ENCODE peak calls at places on chromosomes 7 and 10, in nine cellular contexts. One of them, this sample, is unnamed.

GRCh38 chr10:55966131-55966530 is 394.9 kb downstream of the ZWINT start:
- DNase-seq in neural crest cell: no peak
- DNase-seq in stimulated activated CD8-positive, alpha-beta memory T cell treated with anti-CD3 and anti-CD28 coated beads, Interleukin-2, amount 100 ng/mL, for 1 hour: no peak
- DNase-seq in stimulated activated naive CD4-positive, alpha-beta T cell: no peak
- DNase-seq in NCI-H1694: no peak
- DNase-seq in epithelial cell of esophagus: peak
- DNase-seq in NT2/D1: no peak
- DNase-seq in mesothelial cell of epicardium: no peak
- DNase-seq in HTR-8/SVneo: no peak
- DNase-seq in this sample: no peak

GRCh38 chr10:53430127-53430891 is 657.7 kb upstream of the MBL2 start:
- DNase-seq in NCI-H1694: no peak
- DNase-seq in mesothelial cell of epicardium: no peak
- DNase-seq in neural crest cell: no peak
- DNase-seq in stimulated activated naive CD4-positive, alpha-beta T cell: no peak
- DNase-seq in HTR-8/SVneo: no peak
- DNase-seq in epithelial cell of esophagus: no peak
- DNase-seq in stimulated activated CD8-positive, alpha-beta memory T cell treated with anti-CD3 and anti-CD28 coated beads, Interleukin-2, amount 100 ng/mL, for 1 hour: no peak
- DNase-seq in NT2/D1: no peak
- DNase-seq in this sample: no peak

GRCh38 chr7:68371985-68372384 is 1226.3 kb upstream of the AUTS2 start:
- DNase-seq in stimulated activated naive CD4-positive, alpha-beta T cell: no peak
- DNase-seq in neural crest cell: no peak
- DNase-seq in HTR-8/SVneo: no peak
- DNase-seq in epithelial cell of esophagus: no peak
- DNase-seq in NCI-H1694: no peak
- DNase-seq in NT2/D1: no peak
- DNase-seq in stimulated activated CD8-positive, alpha-beta memory T cell treated with anti-CD3 and anti-CD28 coated beads, Interleukin-2, amount 100 ng/mL, for 1 hour: no peak
- DNase-seq in mesothelial cell of epicardium: no peak
- DNase-seq in this sample: no peak

GRCh38 chr10:27464993-27465392 is 39.1 kb upstream of the RAB18 start:
- DNase-seq in epithelial cell of esophagus: no peak
- DNase-seq in HTR-8/SVneo: no peak
- DNase-seq in mesothelial cell of epicardium: no peak
- DNase-seq in NT2/D1: no peak
- DNase-seq in neural crest cell: no peak
- DNase-seq in stimulated activated CD8-positive, alpha-beta memory T cell treated with anti-CD3 and anti-CD28 coated beads, Interleukin-2, amount 100 ng/mL, for 1 hour: no peak
- DNase-seq in stimulated activated naive CD4-positive, alpha-beta T cell: no peak
- DNase-seq in NCI-H1694: no peak
- DNase-seq in this sample: no peak

GRCh38 chr7:158584392-158584791 is 3.2 kb downstream of the PTPRN2 start:
- DNase-seq in stimulated activated naive CD4-positive, alpha-beta T cell: no peak
- DNase-seq in stimulated activated CD8-positive, alpha-beta memory T cell treated with anti-CD3 and anti-CD28 coated beads, Interleukin-2, amount 100 ng/mL, for 1 hour: no peak
- DNase-seq in neural crest cell: no peak
- DNase-seq in NCI-H1694: no peak
- DNase-seq in HTR-8/SVneo: no peak
- DNase-seq in NT2/D1: no peak
- DNase-seq in mesothelial cell of epicardium: no peak
- DNase-seq in epithelial cell of esophagus: no peak
- DNase-seq in this sample: no peak

GRCh38 chr7:44539669-44540516 is 1.2 kb downstream of the NPC1L1 start:
- DNase-seq in NCI-H1694: no peak
- DNase-seq in stimulated activated CD8-positive, alpha-beta memory T cell treated with anti-CD3 and anti-CD28 coated beads, Interleukin-2, amount 100 ng/mL, for 1 hour: no peak
- DNase-seq in NT2/D1: no peak
- DNase-seq in neural crest cell: no peak
- DNase-seq in mesothelial cell of epicardium: no peak
- DNase-seq in stimulated activated naive CD4-positive, alpha-beta T cell: no peak
- DNase-seq in HTR-8/SVneo: no peak
- DNase-seq in epithelial cell of esophagus: no peak
- DNase-seq in this sample: no peak

GRCh38 chr7:27994639-27995038 is 186.0 kb downstream of the JAZF1 start:
- DNase-seq in HTR-8/SVneo: peak
- DNase-seq in mesothelial cell of epicardium: no peak
- DNase-seq in stimulated activated CD8-positive, alpha-beta memory T cell treated with anti-CD3 and anti-CD28 coated beads, Interleukin-2, amount 100 ng/mL, for 1 hour: no peak
- DNase-seq in NT2/D1: no peak
- DNase-seq in neural crest cell: no peak
- DNase-seq in NCI-H1694: no peak
- DNase-seq in stimulated activated naive CD4-positive, alpha-beta T cell: no peak
- DNase-seq in epithelial cell of esophagus: no peak
- DNase-seq in this sample: peak

GRCh38 chr10:75375828-75376227 is 25.7 kb downstream of the ZNF503 start:
- DNase-seq in stimulated activated naive CD4-positive, alpha-beta T cell: no peak
- DNase-seq in neural crest cell: no peak
- DNase-seq in epithelial cell of esophagus: no peak
- DNase-seq in NT2/D1: no peak
- DNase-seq in HTR-8/SVneo: no peak
- DNase-seq in stimulated activated CD8-positive, alpha-beta memory T cell treated with anti-CD3 and anti-CD28 coated beads, Interleukin-2, amount 100 ng/mL, for 1 hour: no peak
- DNase-seq in mesothelial cell of epicardium: no peak
- DNase-seq in NCI-H1694: no peak
- DNase-seq in this sample: no peak

GRCh38 chr7:26060713-26061339 is 91.2 kb upstream of the NFE2L3 start:
- DNase-seq in HTR-8/SVneo: no peak
- DNase-seq in stimulated activated CD8-positive, alpha-beta memory T cell treated with anti-CD3 and anti-CD28 coated beads, Interleukin-2, amount 100 ng/mL, for 1 hour: no peak
- DNase-seq in mesothelial cell of epicardium: no peak
- DNase-seq in stimulated activated naive CD4-positive, alpha-beta T cell: no peak
- DNase-seq in NCI-H1694: no peak
- DNase-seq in NT2/D1: no peak
- DNase-seq in epithelial cell of esophagus: no peak
- DNase-seq in neural crest cell: no peak
- DNase-seq in this sample: no peak

GRCh38 chr10:6232225-6232807 is 29.6 kb downstream of the PFKFB3 start:
- DNase-seq in NCI-H1694: no peak
- DNase-seq in HTR-8/SVneo: no peak
- DNase-seq in epithelial cell of esophagus: no peak
- DNase-seq in mesothelial cell of epicardium: no peak
- DNase-seq in stimulated activated CD8-positive, alpha-beta memory T cell treated with anti-CD3 and anti-CD28 coated beads, Interleukin-2, amount 100 ng/mL, for 1 hour: no peak
- DNase-seq in stimulated activated naive CD4-positive, alpha-beta T cell: no peak
- DNase-seq in neural crest cell: no peak
- DNase-seq in NT2/D1: no peak
- DNase-seq in this sample: no peak

GRCh38 chr10:64503429-64503828 is 982.2 kb downstream of the REEP3 start:
- DNase-seq in stimulated activated CD8-positive, alpha-beta memory T cell treated with anti-CD3 and anti-CD28 coated beads, Interleukin-2, amount 100 ng/mL, for 1 hour: no peak
- DNase-seq in mesothelial cell of epicardium: no peak
- DNase-seq in neural crest cell: no peak
- DNase-seq in HTR-8/SVneo: no peak
- DNase-seq in NT2/D1: no peak
- DNase-seq in epithelial cell of esophagus: no peak
- DNase-seq in NCI-H1694: no peak
- DNase-seq in stimulated activated naive CD4-positive, alpha-beta T cell: no peak
- DNase-seq in this sample: no peak

GRCh38 chr7:46178685-46179084 is 257.6 kb upstream of the IGFBP3 start:
- DNase-seq in epithelial cell of esophagus: peak
- DNase-seq in NT2/D1: no peak
- DNase-seq in stimulated activated CD8-positive, alpha-beta memory T cell treated with anti-CD3 and anti-CD28 coated beads, Interleukin-2, amount 100 ng/mL, for 1 hour: no peak
- DNase-seq in neural crest cell: no peak
- DNase-seq in stimulated activated naive CD4-positive, alpha-beta T cell: no peak
- DNase-seq in NCI-H1694: no peak
- DNase-seq in HTR-8/SVneo: no peak
- DNase-seq in mesothelial cell of epicardium: no peak
- DNase-seq in this sample: no peak

GRCh38 chr7:141158562-141158961 is 84.7 kb downstream of the TMEM178B start:
- DNase-seq in stimulated activated naive CD4-positive, alpha-beta T cell: no peak
- DNase-seq in stimulated activated CD8-positive, alpha-beta memory T cell treated with anti-CD3 and anti-CD28 coated beads, Interleukin-2, amount 100 ng/mL, for 1 hour: no peak
- DNase-seq in neural crest cell: no peak
- DNase-seq in NT2/D1: peak
- DNase-seq in HTR-8/SVneo: peak
- DNase-seq in epithelial cell of esophagus: peak
- DNase-seq in mesothelial cell of epicardium: no peak
- DNase-seq in NCI-H1694: no peak
- DNase-seq in this sample: no peak

GRCh38 chr7:150937848-150938561 is 40.1 kb downstream of the KCNH2 start:
- DNase-seq in HTR-8/SVneo: peak
- DNase-seq in NT2/D1: no peak
- DNase-seq in epithelial cell of esophagus: peak
- DNase-seq in stimulated activated CD8-positive, alpha-beta memory T cell treated with anti-CD3 and anti-CD28 coated beads, Interleukin-2, amount 100 ng/mL, for 1 hour: no peak
- DNase-seq in NCI-H1694: no peak
- DNase-seq in mesothelial cell of epicardium: no peak
- DNase-seq in neural crest cell: no peak
- DNase-seq in stimulated activated naive CD4-positive, alpha-beta T cell: no peak
- DNase-seq in this sample: peak

GRCh38 chr10:126350216-126350992 is 37.9 kb downstream of the ADAM12 start:
- DNase-seq in stimulated activated naive CD4-positive, alpha-beta T cell: no peak
- DNase-seq in HTR-8/SVneo: peak
- DNase-seq in stimulated activated CD8-positive, alpha-beta memory T cell treated with anti-CD3 and anti-CD28 coated beads, Interleukin-2, amount 100 ng/mL, for 1 hour: no peak
- DNase-seq in mesothelial cell of epicardium: no peak
- DNase-seq in NT2/D1: no peak
- DNase-seq in epithelial cell of esophagus: peak
- DNase-seq in neural crest cell: no peak
- DNase-seq in NCI-H1694: no peak
- DNase-seq in this sample: no peak

GRCh38 chr10:89479255-89479654 is 56.1 kb downstream of the SLC16A12 start:
- DNase-seq in epithelial cell of esophagus: no peak
- DNase-seq in neural crest cell: no peak
- DNase-seq in mesothelial cell of epicardium: no peak
- DNase-seq in HTR-8/SVneo: no peak
- DNase-seq in stimulated activated naive CD4-positive, alpha-beta T cell: no peak
- DNase-seq in NCI-H1694: no peak
- DNase-seq in stimulated activated CD8-positive, alpha-beta memory T cell treated with anti-CD3 and anti-CD28 coated beads, Interleukin-2, amount 100 ng/mL, for 1 hour: no peak
- DNase-seq in NT2/D1: no peak
- DNase-seq in this sample: no peak

GRCh38 chr7:132528695-132529094 is 47.6 kb downstream of the PLXNA4 start:
- DNase-seq in epithelial cell of esophagus: no peak
- DNase-seq in mesothelial cell of epicardium: no peak
- DNase-seq in NCI-H1694: no peak
- DNase-seq in stimulated activated CD8-positive, alpha-beta memory T cell treated with anti-CD3 and anti-CD28 coated beads, Interleukin-2, amount 100 ng/mL, for 1 hour: no peak
- DNase-seq in neural crest cell: no peak
- DNase-seq in NT2/D1: no peak
- DNase-seq in stimulated activated naive CD4-positive, alpha-beta T cell: no peak
- DNase-seq in HTR-8/SVneo: no peak
- DNase-seq in this sample: no peak

GRCh38 chr10:97081621-97082235 is 104.0 kb downstream of the SLIT1 start:
- DNase-seq in mesothelial cell of epicardium: peak
- DNase-seq in stimulated activated CD8-positive, alpha-beta memory T cell treated with anti-CD3 and anti-CD28 coated beads, Interleukin-2, amount 100 ng/mL, for 1 hour: no peak
- DNase-seq in neural crest cell: peak
- DNase-seq in stimulated activated naive CD4-positive, alpha-beta T cell: peak
- DNase-seq in epithelial cell of esophagus: peak
- DNase-seq in HTR-8/SVneo: peak
- DNase-seq in NT2/D1: peak
- DNase-seq in NCI-H1694: no peak
- DNase-seq in this sample: no peak

GRCh38 chr10:77989081-77989724 is 40.1 kb downstream of the POLR3A start:
- DNase-seq in NT2/D1: no peak
- DNase-seq in mesothelial cell of epicardium: no peak
- DNase-seq in HTR-8/SVneo: no peak
- DNase-seq in stimulated activated CD8-positive, alpha-beta memory T cell treated with anti-CD3 and anti-CD28 coated beads, Interleukin-2, amount 100 ng/mL, for 1 hour: no peak
- DNase-seq in stimulated activated naive CD4-positive, alpha-beta T cell: no peak
- DNase-seq in NCI-H1694: peak
- DNase-seq in epithelial cell of esophagus: no peak
- DNase-seq in neural crest cell: no peak
- DNase-seq in this sample: no peak